ENCODE peak calls at places on chromosome 21, in eight cellular contexts. One of them, this sample, is unnamed.

GRCh38 chr21:40809673-40810072 is 37.3 kb downstream of the DSCAM start:
- DNase-seq in ELR: peak; percentile 16
- DNase-seq in mucosa of descending colon: no peak
- DNase-seq in T follicular helper cell: no peak
- DNase-seq in neural crest cell: no peak
- DNase-seq in HS-5: no peak
- DNase-seq in effector memory CD8-positive, alpha-beta T cell: no peak
- DNase-seq in GM23338: no peak
- DNase-seq in this sample: no peak

GRCh38 chr21:28993293-28993629 is 584 bp upstream of the LTN1 start:
- DNase-seq in T follicular helper cell: no peak
- DNase-seq in GM23338: no peak
- DNase-seq in neural crest cell: no peak
- DNase-seq in HS-5: no peak
- DNase-seq in mucosa of descending colon: no peak
- DNase-seq in ELR: no peak
- DNase-seq in effector memory CD8-positive, alpha-beta T cell: no peak
- DNase-seq in this sample: no peak

GRCh38 chr21:39125752-39126485 is 57.3 kb downstream of the PSMG1 start:
- DNase-seq in neural crest cell: peak; percentile 21
- DNase-seq in T follicular helper cell: no peak
- DNase-seq in ELR: peak; percentile 75
- DNase-seq in effector memory CD8-positive, alpha-beta T cell: no peak
- DNase-seq in mucosa of descending colon: peak; percentile 72
- DNase-seq in HS-5: peak; percentile 26
- DNase-seq in GM23338: peak; percentile 88
- DNase-seq in this sample: peak; percentile 78

GRCh38 chr21:14273736-14274538 is 58.0 kb downstream of the RBM11 start:
- DNase-seq in mucosa of descending colon: peak; percentile 95
- DNase-seq in HS-5: no peak
- DNase-seq in GM23338: peak; percentile 72
- DNase-seq in ELR: no peak
- DNase-seq in T follicular helper cell: no peak
- DNase-seq in effector memory CD8-positive, alpha-beta T cell: no peak
- DNase-seq in neural crest cell: no peak
- DNase-seq in this sample: no peak

GRCh38 chr21:41715649-41716321 is 51.1 kb downstream of the RIPK4 start:
- DNase-seq in mucosa of descending colon: no peak
- DNase-seq in neural crest cell: no peak
- DNase-seq in GM23338: peak; percentile 51
- DNase-seq in HS-5: no peak
- DNase-seq in effector memory CD8-positive, alpha-beta T cell: no peak
- DNase-seq in ELR: no peak
- DNase-seq in T follicular helper cell: no peak
- DNase-seq in this sample: peak; percentile 69

GRCh38 chr21:17802568-17802967 is 16.6 kb downstream of the C21orf91 start:
- DNase-seq in neural crest cell: no peak
- DNase-seq in effector memory CD8-positive, alpha-beta T cell: no peak
- DNase-seq in ELR: peak; percentile 40
- DNase-seq in GM23338: no peak
- DNase-seq in mucosa of descending colon: no peak
- DNase-seq in T follicular helper cell: no peak
- DNase-seq in HS-5: peak; percentile 53
- DNase-seq in this sample: peak; percentile 27

GRCh38 chr21:33587792-33588484 is 546 bp downstream of the DONSON start:
- DNase-seq in T follicular helper cell: no peak
- DNase-seq in ELR: peak; percentile 62
- DNase-seq in mucosa of descending colon: peak; percentile 42
- DNase-seq in effector memory CD8-positive, alpha-beta T cell: peak; percentile 1
- DNase-seq in GM23338: peak; percentile 57
- DNase-seq in neural crest cell: no peak
- DNase-seq in HS-5: no peak
- DNase-seq in this sample: peak; percentile 40

GRCh38 chr21:25457411-25457810 is 149.9 kb downstream of the MRPL39 start:
- DNase-seq in mucosa of descending colon: no peak
- DNase-seq in T follicular helper cell: no peak
- DNase-seq in GM23338: no peak
- DNase-seq in HS-5: peak; percentile 68
- DNase-seq in neural crest cell: no peak
- DNase-seq in effector memory CD8-positive, alpha-beta T cell: no peak
- DNase-seq in ELR: peak; percentile 89
- DNase-seq in this sample: peak; percentile 51

GRCh38 chr21:23853796-23854379 is 1753.4 kb downstream of the MRPL39 start:
- DNase-seq in HS-5: no peak
- DNase-seq in mucosa of descending colon: peak; percentile 14
- DNase-seq in effector memory CD8-positive, alpha-beta T cell: no peak
- DNase-seq in T follicular helper cell: no peak
- DNase-seq in neural crest cell: no peak
- DNase-seq in GM23338: peak; percentile 45
- DNase-seq in ELR: peak; percentile 38
- DNase-seq in this sample: peak; percentile 52

GRCh38 chr21:28239345-28239744 is 753.3 kb downstream of the LTN1 start:
- DNase-seq in GM23338: no peak
- DNase-seq in neural crest cell: no peak
- DNase-seq in mucosa of descending colon: no peak
- DNase-seq in HS-5: no peak
- DNase-seq in ELR: no peak
- DNase-seq in effector memory CD8-positive, alpha-beta T cell: no peak
- DNase-seq in T follicular helper cell: no peak
- DNase-seq in this sample: no peak

GRCh38 chr21:35614412-35614901 is 445.9 kb downstream of the SETD4 start:
- DNase-seq in T follicular helper cell: no peak
- DNase-seq in HS-5: no peak
- DNase-seq in mucosa of descending colon: no peak
- DNase-seq in GM23338: no peak
- DNase-seq in ELR: peak; percentile 87
- DNase-seq in effector memory CD8-positive, alpha-beta T cell: no peak
- DNase-seq in neural crest cell: no peak
- DNase-seq in this sample: peak; percentile 88

GRCh38 chr21:40681164-40681859 is 165.6 kb downstream of the DSCAM start:
- DNase-seq in HS-5: no peak
- DNase-seq in neural crest cell: no peak
- DNase-seq in effector memory CD8-positive, alpha-beta T cell: no peak
- DNase-seq in GM23338: no peak
- DNase-seq in mucosa of descending colon: no peak
- DNase-seq in T follicular helper cell: no peak
- DNase-seq in ELR: no peak
- DNase-seq in this sample: no peak

GRCh38 chr21:43744725-43745124 is 25.8 kb downstream of the PDXK start:
- DNase-seq in neural crest cell: no peak
- DNase-seq in ELR: no peak
- DNase-seq in GM23338: no peak
- DNase-seq in effector memory CD8-positive, alpha-beta T cell: no peak
- DNase-seq in mucosa of descending colon: no peak
- DNase-seq in T follicular helper cell: no peak
- DNase-seq in HS-5: no peak
- DNase-seq in this sample: no peak

GRCh38 chr21:41199588-41199987 is 31.6 kb downstream of the BACE2 start:
- DNase-seq in effector memory CD8-positive, alpha-beta T cell: no peak
- DNase-seq in T follicular helper cell: no peak
- DNase-seq in ELR: no peak
- DNase-seq in GM23338: no peak
- DNase-seq in mucosa of descending colon: no peak
- DNase-seq in neural crest cell: no peak
- DNase-seq in HS-5: no peak
- DNase-seq in this sample: no peak

GRCh38 chr21:37220433-37220980 is 46.6 kb downstream of the VPS26C start:
- DNase-seq in effector memory CD8-positive, alpha-beta T cell: peak; percentile 11
- DNase-seq in mucosa of descending colon: peak; percentile 22
- DNase-seq in GM23338: peak; percentile 66
- DNase-seq in ELR: peak; percentile 71
- DNase-seq in HS-5: no peak
- DNase-seq in T follicular helper cell: peak; percentile 12
- DNase-seq in neural crest cell: no peak
- DNase-seq in this sample: no peak

GRCh38 chr21:44740721-44741120 is 29.3 kb upstream of the TSPEAR start:
- DNase-seq in HS-5: no peak
- DNase-seq in ELR: no peak
- DNase-seq in neural crest cell: no peak
- DNase-seq in T follicular helper cell: no peak
- DNase-seq in effector memory CD8-positive, alpha-beta T cell: no peak
- DNase-seq in mucosa of descending colon: no peak
- DNase-seq in GM23338: no peak
- DNase-seq in this sample: no peak

GRCh38 chr21:29343517-29343916 is 44.8 kb downstream of the BACH1 start:
- DNase-seq in ELR: peak; percentile 88
- DNase-seq in T follicular helper cell: no peak
- DNase-seq in GM23338: no peak
- DNase-seq in mucosa of descending colon: no peak
- DNase-seq in effector memory CD8-positive, alpha-beta T cell: no peak
- DNase-seq in neural crest cell: no peak
- DNase-seq in HS-5: peak; percentile 77
- DNase-seq in this sample: no peak

GRCh38 chr21:22842875-22843274 is 1844.7 kb downstream of the NCAM2 start:
- DNase-seq in GM23338: peak; percentile 2
- DNase-seq in HS-5: no peak
- DNase-seq in ELR: no peak
- DNase-seq in T follicular helper cell: no peak
- DNase-seq in neural crest cell: no peak
- DNase-seq in effector memory CD8-positive, alpha-beta T cell: no peak
- DNase-seq in mucosa of descending colon: no peak
- DNase-seq in this sample: no peak

GRCh38 chr21:38136201-38136600 is 120.6 kb upstream of the KCNJ15 start:
- DNase-seq in effector memory CD8-positive, alpha-beta T cell: no peak
- DNase-seq in GM23338: no peak
- DNase-seq in neural crest cell: no peak
- DNase-seq in HS-5: no peak
- DNase-seq in T follicular helper cell: no peak
- DNase-seq in mucosa of descending colon: no peak
- DNase-seq in ELR: peak; percentile 28
- DNase-seq in this sample: peak; percentile 70